ENCODE peak calls at places on chromosomes 12 and 14, in five cellular contexts. R is immature natural killer cell, Z is ACHN, C is HuH-7.5, A is transverse colon. E is an unnamed sample.

GRCh38 chr14:92500491-92500941 is 13.1 kb upstream of the RIN3 start:
- DNase-seq in Z (no peak), A (no peak), C (no peak), R (no peak), E (no peak)

GRCh38 chr12:89230376-89231101 is 121.8 kb downstream of the DUSP6 start:
- DNase-seq in C (no peak), A (no peak), R (no peak), Z (no peak), E (peak)

GRCh38 chr14:52821805-52822250 is 30.4 kb upstream of the GNPNAT1 start:
- DNase-seq in A (no peak), R (no peak), C (no peak), Z (no peak), E (no peak)

GRCh38 chr14:37594238-37594915 is 672 bp downstream of the FOXA1 start:
- DNase-seq in C (peak), R (no peak), Z (peak), A (peak), E (peak)

GRCh38 chr12:49336645-49337584 is at the start of gene C1QL4:
- DNase-seq in A (peak), C (peak), R (peak), Z (peak), E (peak)

GRCh38 chr14:39005044-39005736 is 97.8 kb downstream of the SEC23A start:
- DNase-seq in Z (no peak), C (no peak), A (peak), R (no peak), E (no peak)

GRCh38 chr14:105415481-105416428 is 3.9 kb upstream of the MTA1 start:
- DNase-seq in C (no peak), A (no peak), Z (no peak), R (no peak), E (no peak)

GRCh38 chr14:50087350-50088116 is 28.8 kb downstream of the VCPKMT start:
- DNase-seq in R (peak), C (no peak), A (no peak), Z (no peak), E (no peak)

GRCh38 chr12:18747960-18748359 is 10.0 kb downstream of the CAPZA3 start:
- DNase-seq in R (no peak), Z (peak), A (no peak), C (no peak), E (no peak)

GRCh38 chr12:119153477-119154434 is 25.0 kb upstream of the HSPB8 start:
- DNase-seq in R (no peak), C (no peak), Z (peak), A (peak), E (peak)

GRCh38 chr14:73428354-73428824 is 30.0 kb downstream of the NUMB start:
- DNase-seq in C (no peak), R (no peak), Z (peak), A (no peak), E (no peak)

GRCh38 chr12:27922591-27923139 is 49.9 kb downstream of the PTHLH start:
- DNase-seq in R (no peak), A (no peak), Z (no peak), C (no peak), E (peak)

GRCh38 chr12:67944093-67944492 is 45.2 kb upstream of the IFNG-AS1 start:
- DNase-seq in C (no peak), Z (no peak), A (no peak), R (no peak), E (no peak)

GRCh38 chr12:123126294-123127144 is 24.4 kb downstream of the PITPNM2 start:
- DNase-seq in C (no peak), Z (peak), R (no peak), A (no peak), E (peak)

GRCh38 chr12:105910030-105910429 is 228.7 kb downstream of the NUAK1 start:
- DNase-seq in R (no peak), C (no peak), Z (no peak), A (no peak), E (no peak)

GRCh38 chr12:116164263-116164817 is 113.2 kb downstream of the MED13L start:
- DNase-seq in R (no peak), C (no peak), A (no peak), Z (no peak), E (peak)

GRCh38 chr14:22332671-22333407 is 256.2 kb downstream of the DAD1 start:
- DNase-seq in Z (no peak), R (no peak), C (peak), A (no peak), E (no peak)

GRCh38 chr14:71524321-71524982 is 407.8 kb upstream of the RGS6 start:
- DNase-seq in R (no peak), Z (no peak), C (no peak), A (no peak), E (no peak)

GRCh38 chr12:41368006-41368405 is 179.9 kb downstream of the PDZRN4 start:
- DNase-seq in A (no peak), Z (peak), C (no peak), R (no peak), E (peak)

GRCh38 chr14:61645247-61645646 is 50.1 kb upstream of the HIF1A start:
- DNase-seq in A (no peak), R (no peak), C (no peak), Z (no peak), E (no peak)

GRCh38 chr14:55416866-55417265 is 5.2 kb upstream of the ATG14 start:
- DNase-seq in C (no peak), A (peak), R (no peak), Z (peak), E (peak)

E was measured in dermis blood vessel endothelial cell.